ENCODE peak calls at places on chromosomes 2 and 18, in five cellular contexts. One of them, this sample, is unnamed. For H3K36me3, the result is how much of the 10 kb centered on the place peaks cover.

GRCh38 chr2:69965756-69966447 is 4.5 kb upstream of the ASPRV1 start:
- DNase-seq in stomach: no peak
- DNase-seq in IMR-90: no peak
- DNase-seq in PC-9: peak
- DNase-seq in tibial nerve: no peak
- DNase-seq in this sample: no peak

GRCh38 chr2:12507295-12507694 is 209.4 kb upstream of the TRIB2 start:
- DNase-seq in stomach: no peak
- DNase-seq in IMR-90: peak
- DNase-seq in PC-9: peak
- DNase-seq in tibial nerve: no peak
- DNase-seq in this sample: no peak

GRCh38 chr2:58925676-58926081 is 684.6 kb upstream of the FANCL start:
- DNase-seq in stomach: no peak
- DNase-seq in IMR-90: peak
- DNase-seq in PC-9: no peak
- DNase-seq in tibial nerve: no peak
- DNase-seq in this sample: no peak

GRCh38 chr18:657998-658946 is 819 bp downstream of the TYMS start:
- DNase-seq in stomach: peak
- DNase-seq in IMR-90: peak
- DNase-seq in PC-9: peak
- DNase-seq in tibial nerve: peak
- DNase-seq in this sample: peak

GRCh38 chr2:24820175-24820513 is 26.9 kb downstream of the CENPO start:
- DNase-seq in stomach: peak
- DNase-seq in IMR-90: no peak
- DNase-seq in PC-9: no peak
- DNase-seq in tibial nerve: no peak
- DNase-seq in this sample: no peak

GRCh38 chr2:127094509-127095366 is 12.2 kb downstream of the BIN1 start:
- DNase-seq in stomach: peak
- DNase-seq in IMR-90: peak
- DNase-seq in PC-9: peak
- DNase-seq in tibial nerve: peak
- DNase-seq in this sample: peak

GRCh38 chr2:48313036-48313877 is 216.7 kb upstream of the STON1 start:
- DNase-seq in stomach: no peak
- DNase-seq in IMR-90: no peak
- DNase-seq in PC-9: no peak
- DNase-seq in tibial nerve: no peak
- DNase-seq in this sample: no peak

GRCh38 chr2:181738074-181738473 is 57.8 kb upstream of the NEUROD1 start:
- DNase-seq in stomach: no peak
- DNase-seq in IMR-90: peak
- DNase-seq in PC-9: no peak
- DNase-seq in tibial nerve: no peak
- DNase-seq in this sample: peak

GRCh38 chr18:46160050-46160798 is 56.0 kb downstream of the HAUS1 start:
- DNase-seq in stomach: no peak
- DNase-seq in IMR-90: no peak
- DNase-seq in PC-9: peak
- DNase-seq in tibial nerve: no peak
- DNase-seq in this sample: no peak

GRCh38 chr18:48767090-48767670 is 183.6 kb downstream of the SMAD7 start:
- DNase-seq in stomach: no peak
- DNase-seq in IMR-90: peak
- DNase-seq in PC-9: no peak
- DNase-seq in tibial nerve: no peak
- DNase-seq in this sample: no peak

GRCh38 chr18:30142870-30143269 is 899.7 kb downstream of the DSC3 start:
- DNase-seq in stomach: no peak
- DNase-seq in IMR-90: no peak
- DNase-seq in PC-9: no peak
- DNase-seq in tibial nerve: no peak
- DNase-seq in this sample: no peak

GRCh38 chr2:70460333-70460732 is 93.3 kb downstream of the TGFA start:
- DNase-seq in stomach: no peak
- DNase-seq in IMR-90: no peak
- DNase-seq in PC-9: no peak
- DNase-seq in tibial nerve: no peak
- DNase-seq in this sample: no peak

GRCh38 chr2:8547284-8548064 is 134.4 kb upstream of the ID2 start:
- DNase-seq in stomach: peak
- DNase-seq in IMR-90: no peak
- DNase-seq in PC-9: no peak
- DNase-seq in tibial nerve: no peak
- DNase-seq in this sample: no peak

GRCh38 chr2:15668611-15669305 is 77.1 kb downstream of the DDX1 start:
- DNase-seq in stomach: no peak
- DNase-seq in IMR-90: peak
- DNase-seq in PC-9: no peak
- DNase-seq in tibial nerve: no peak
- DNase-seq in this sample: no peak

GRCh38 chr2:29262681-29263260 is 147.6 kb downstream of the CLIP4 start:
- DNase-seq in stomach: no peak
- DNase-seq in IMR-90: no peak
- DNase-seq in PC-9: no peak
- DNase-seq in tibial nerve: no peak
- DNase-seq in this sample: no peak

GRCh38 chr2:12265646-12266045 is 451.1 kb upstream of the TRIB2 start:
- DNase-seq in stomach: no peak
- DNase-seq in IMR-90: peak
- DNase-seq in PC-9: no peak
- DNase-seq in tibial nerve: no peak
- DNase-seq in this sample: no peak

DNA sequence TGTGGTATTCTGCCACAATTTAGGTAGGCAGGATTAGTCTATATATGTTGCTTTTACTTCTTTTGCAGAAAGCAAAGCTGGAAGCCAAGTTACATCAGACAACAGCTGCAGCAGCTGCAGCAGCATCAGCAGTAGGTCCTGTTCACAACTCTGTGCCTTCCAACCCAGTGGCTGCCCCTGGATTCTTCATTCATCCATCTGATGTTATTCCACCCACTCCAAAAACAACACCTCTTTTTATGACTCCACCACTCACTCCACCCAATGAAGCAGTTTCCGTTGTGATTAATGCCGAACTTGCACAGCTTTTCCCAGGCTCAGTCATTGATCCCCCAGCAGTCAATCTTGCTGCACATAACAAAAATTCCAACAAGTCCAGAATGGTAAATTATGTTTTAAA is 107.6 kb downstream of the BIRC6 start:
- DNase-seq in stomach: no peak
- DNase-seq in IMR-90: peak
- DNase-seq in PC-9: no peak
- DNase-seq in tibial nerve: no peak
- DNase-seq in this sample: no peak
- H3K36me3 ChIP-seq in stomach: half or more
- H3K36me3 ChIP-seq in IMR-90: under half
- H3K36me3 ChIP-seq in PC-9: under half
- H3K36me3 ChIP-seq in tibial nerve: under half
- H3K36me3 ChIP-seq in this sample: under half

GRCh38 chr18:70380915-70381896 is 92.4 kb downstream of the SOCS6 start:
- DNase-seq in stomach: no peak
- DNase-seq in IMR-90: no peak
- DNase-seq in PC-9: no peak
- DNase-seq in tibial nerve: no peak
- DNase-seq in this sample: peak
- H3K27ac ChIP-seq in stomach: no peak
- H3K27ac ChIP-seq in IMR-90: no peak
- H3K27ac ChIP-seq in PC-9: no peak
- H3K27ac ChIP-seq in tibial nerve: peak
- H3K27ac ChIP-seq in this sample: peak

DNA sequence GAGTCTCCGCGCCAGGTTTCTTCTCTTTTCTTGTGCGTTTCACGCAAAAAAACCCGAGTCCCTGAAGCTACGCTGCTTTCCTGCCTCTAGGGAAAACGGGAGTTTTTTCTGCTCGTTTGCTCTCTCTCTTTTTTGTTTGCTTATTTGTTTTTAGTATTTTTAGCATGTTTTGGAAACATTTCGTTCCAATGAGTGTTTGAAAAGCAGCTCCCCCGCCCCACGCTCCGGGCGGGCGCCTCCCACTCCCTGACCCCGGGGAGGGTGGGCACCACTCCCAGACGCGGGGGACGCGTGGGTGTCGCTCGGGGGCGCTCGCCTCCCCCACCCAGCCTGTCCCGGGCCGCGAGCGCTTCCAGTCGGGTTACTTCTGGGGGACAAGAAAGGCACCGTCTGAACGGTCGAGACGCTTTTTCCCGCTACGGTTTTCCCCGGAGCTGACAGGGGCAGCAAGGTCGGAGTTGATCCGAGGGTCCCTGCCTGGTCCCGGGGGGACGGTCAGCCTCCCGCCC is 446 bp upstream of the EFHD1 start:
- DNase-seq in stomach: no peak
- DNase-seq in IMR-90: no peak
- DNase-seq in PC-9: no peak
- DNase-seq in tibial nerve: peak
- DNase-seq in this sample: peak
- TF ChIP-seq CTCF in stomach: no peak
- TF ChIP-seq CTCF in IMR-90: no peak
- TF ChIP-seq CTCF in PC-9: no peak
- TF ChIP-seq CTCF in tibial nerve: no peak
- TF ChIP-seq CTCF in this sample: no peak

GRCh38 chr2:26759845-26760244 is 4.2 kb upstream of the SLC35F6 start:
- DNase-seq in stomach: no peak
- DNase-seq in IMR-90: no peak
- DNase-seq in PC-9: no peak
- DNase-seq in tibial nerve: no peak
- DNase-seq in this sample: no peak
- H3K36me3 ChIP-seq in stomach: under half
- H3K36me3 ChIP-seq in IMR-90: under half
- H3K36me3 ChIP-seq in PC-9: under half
- H3K36me3 ChIP-seq in tibial nerve: under half
- H3K36me3 ChIP-seq in this sample: under half

This sample was measured in body of pancreas.